ENCODE peak calls at places on chromosomes 2 and 18, in six cellular contexts. Y is heart right ventricle; X is adrenal gland; H is neuronal stem cell; F is activated T-cell treated with anti-CD3 and anti-CD28 coated beads, Interleukin-2, amount 50 U/mL, for 72 hours; L is omental fat pad. T is an unnamed sample.

GRCh38 chr18:36374262-36374661 is 76.7 kb downstream of the FHOD3 start:
- DNase-seq in Y (no peak), X (no peak), H (no peak), F (no peak), L (no peak), T (no peak)

GRCh38 chr2:9205963-9206948 is at the start of gene ASAP2:
- DNase-seq in Y (peak), X (peak), H (peak), F (peak), L (no peak), T (peak)

GRCh38 chr18:45161850-45162249 is 453.4 kb upstream of the SLC14A2 start:
- DNase-seq in Y (no peak), X (no peak), H (no peak), F (no peak), L (no peak), T (no peak)

GRCh38 chr2:239441261-239441701 is 40.5 kb upstream of the HDAC4 start:
- DNase-seq in Y (no peak), X (no peak), H (no peak), F (no peak), L (no peak), T (no peak)

GRCh38 chr2:233829193-233830110 is 24.9 kb downstream of the HJURP start:
- DNase-seq in Y (no peak), X (peak), H (no peak), F (no peak), L (no peak), T (no peak)

GRCh38 chr2:24111407-24111861 is 11.7 kb downstream of the PFN4 start:
- DNase-seq in Y (no peak), X (no peak), H (no peak), F (no peak), L (no peak), T (peak)

GRCh38 chr2:205800804-205801203 is 118.5 kb downstream of the NRP2 start:
- DNase-seq in Y (no peak), X (no peak), H (no peak), F (no peak), L (no peak), T (no peak)

GRCh38 chr2:237486334-237486818 is 675 bp upstream of the MLPH start:
- DNase-seq in Y (no peak), X (no peak), H (no peak), F (no peak), L (no peak), T (no peak)

GRCh38 chr2:17590342-17590911 is 49.9 kb downstream of the VSNL1 start:
- DNase-seq in Y (no peak), X (no peak), H (no peak), F (no peak), L (no peak), T (peak)